ENCODE peak calls at places on chromosomes 4 and X, in six cellular contexts. T is AG10803, O is astrocyte of the spinal cord, B is upper lobe of right lung, S is cardiac muscle cell, A is esophagus squamous epithelium. I is an unnamed sample.

GRCh38 chr4:124121511-124121934 is 591.0 kb downstream of the ANKRD50 start:
- DNase-seq in A (no peak), B (no peak), T (peak), S (peak), O (peak), I (peak)

GRCh38 chr4:56907009-56907408 is 691 bp upstream of the REST start:
- DNase-seq in A (no peak), T (no peak), B (no peak), S (no peak), O (no peak), I (no peak)

GRCh38 chrX:7147431-7147977 is at the start of gene STS:
- DNase-seq in O (peak), B (no peak), T (no peak), A (peak), S (peak), I (peak)

GRCh38 chr4:17561195-17561909 is 15.6 kb upstream of the LAP3 start:
- DNase-seq in O (peak), T (peak), B (no peak), A (no peak), S (peak), I (peak)

GRCh38 chr4:189081831-189082230 is 858.8 kb upstream of the FRG1 start:
- DNase-seq in B (no peak), S (no peak), A (no peak), T (peak), O (no peak), I (no peak)

GRCh38 chr4:103400405-103400804 is 202.3 kb upstream of the CENPE start:
- DNase-seq in S (peak), T (no peak), O (peak), B (no peak), A (no peak), I (peak)

GRCh38 chr4:825969-826330 is at the start of gene CPLX1:
- DNase-seq in B (peak), O (no peak), S (no peak), A (no peak), T (no peak), I (no peak)

GRCh38 chrX:98795636-98796035 is 1614.4 kb downstream of the PCDH19 start:
- DNase-seq in S (peak), T (peak), B (no peak), A (no peak), O (peak), I (peak)

GRCh38 chr4:95348418-95348817 is 200.4 kb downstream of the UNC5C start:
- DNase-seq in B (no peak), A (no peak), O (no peak), T (no peak), S (no peak), I (no peak)

GRCh38 chrX:74606342-74606741 is 8.1 kb downstream of the RLIM start:
- DNase-seq in S (no peak), A (no peak), B (no peak), O (no peak), T (no peak), I (no peak)

DNA sequence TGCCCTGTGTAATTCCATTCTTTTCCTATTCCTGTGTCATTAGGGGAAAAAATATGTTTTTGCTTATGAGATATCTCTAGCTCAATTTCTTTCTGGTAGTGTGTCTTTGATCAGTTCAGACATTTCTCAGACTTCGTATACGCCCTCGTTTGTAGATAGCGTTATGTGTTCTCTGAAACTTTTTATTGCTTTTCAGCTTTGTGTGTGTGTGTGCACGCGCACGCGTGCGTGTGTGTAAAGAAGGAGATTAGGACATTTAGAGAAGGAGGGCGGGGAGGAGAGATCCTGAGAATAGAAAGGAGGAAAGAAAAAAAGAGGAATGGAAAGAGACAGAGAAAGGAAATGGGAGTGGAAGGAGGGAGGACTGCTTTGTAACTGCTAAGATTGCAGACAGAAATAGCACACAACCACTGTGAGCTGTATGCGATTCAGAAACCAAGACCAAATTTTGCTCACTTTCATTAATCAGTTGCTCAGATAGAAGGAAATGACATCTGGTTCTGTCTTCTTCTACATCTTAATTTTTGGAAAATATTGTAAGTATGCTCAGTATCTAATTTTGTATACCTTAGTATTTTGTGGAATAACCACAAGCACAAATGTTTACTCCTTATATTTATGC is at the start of gene RXFP1:
- DNase-seq in B (no peak), T (no peak), O (no peak), S (peak), A (no peak), I (no peak)
- H3K4me3 ChIP-seq in B (peak), T (no peak), O (no peak), S (no peak), A (no peak), I (no peak)

GRCh38 chrX:18899796-18900380 is 84.0 kb downstream of the PHKA2 start:
- DNase-seq in T (no peak), O (peak), A (no peak), S (peak), B (no peak), I (peak)
- TF ChIP-seq CTCF in T (peak), O (peak), A (no peak), S (peak), B (peak), I (peak)

DNA sequence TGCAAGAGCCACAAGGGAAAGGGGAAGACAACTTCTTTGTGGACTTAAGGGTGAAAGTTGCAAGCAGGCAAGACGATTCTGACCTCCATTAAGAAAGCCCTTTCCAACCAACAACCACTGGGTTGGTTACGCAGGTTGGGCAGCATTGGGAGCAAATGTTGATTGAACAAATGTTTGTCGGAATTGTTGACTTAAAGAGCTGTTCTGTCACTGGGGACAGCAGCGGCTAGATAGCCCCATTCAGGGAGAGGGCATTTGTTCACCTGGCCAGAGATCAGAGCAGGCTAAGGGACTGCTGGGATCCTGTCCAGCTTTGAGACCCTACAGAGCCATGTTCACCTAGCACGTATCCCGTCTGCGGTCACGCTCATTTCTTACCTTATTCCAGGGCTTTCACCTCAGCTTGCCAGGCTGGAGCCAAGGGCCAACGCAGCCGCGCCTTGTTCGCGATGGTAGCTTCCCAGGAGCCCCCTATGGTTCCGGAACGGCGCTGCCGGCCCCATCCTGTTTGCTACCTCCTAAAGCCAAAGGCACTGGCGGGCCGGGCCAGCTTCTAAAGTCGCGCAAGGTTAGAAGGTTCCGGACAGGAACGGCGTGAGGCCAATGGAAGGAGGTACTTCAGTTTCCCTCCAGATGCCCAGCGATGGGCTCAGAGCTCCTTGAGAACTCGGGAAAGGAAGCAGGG is 24.6 kb downstream of the F9 start:
- DNase-seq in A (no peak), B (no peak), S (no peak), O (no peak), T (no peak), I (no peak)
- H3K4me3 ChIP-seq in A (no peak), B (no peak), S (no peak), O (no peak), T (no peak), I (no peak)

GRCh38 chr4:116180056-116180690 is 905.2 kb downstream of the TRAM1L1 start:
- DNase-seq in T (no peak), A (no peak), S (peak), O (peak), B (no peak), I (peak)
- TF ChIP-seq CTCF in T (peak), A (no peak), S (no peak), O (peak), B (no peak), I (peak)

DNA sequence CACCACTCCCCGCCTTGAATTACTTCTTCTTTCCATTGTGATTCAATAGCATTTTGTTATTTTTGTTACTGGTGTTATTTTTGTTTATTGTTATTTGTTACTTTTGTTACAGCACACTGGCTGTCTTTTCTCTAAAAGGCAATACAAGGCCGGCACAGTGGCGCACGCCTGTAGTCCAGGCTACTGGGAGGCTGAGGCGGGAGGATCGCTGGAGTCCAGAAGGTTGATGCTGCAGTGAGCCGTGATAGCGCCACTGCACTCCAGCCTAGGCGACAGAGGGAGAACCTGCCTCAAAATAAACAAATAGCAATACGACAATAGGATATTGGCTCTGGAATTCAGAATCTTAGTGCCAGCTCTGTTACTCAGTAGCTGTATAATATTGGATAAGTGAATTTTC is 1.0 kb upstream of the MED12 start:
- DNase-seq in A (no peak), T (no peak), B (no peak), O (no peak), S (no peak), I (no peak)
- H3K4me3 ChIP-seq in A (no peak), T (no peak), B (no peak), O (no peak), S (no peak), I (no peak)

DNA sequence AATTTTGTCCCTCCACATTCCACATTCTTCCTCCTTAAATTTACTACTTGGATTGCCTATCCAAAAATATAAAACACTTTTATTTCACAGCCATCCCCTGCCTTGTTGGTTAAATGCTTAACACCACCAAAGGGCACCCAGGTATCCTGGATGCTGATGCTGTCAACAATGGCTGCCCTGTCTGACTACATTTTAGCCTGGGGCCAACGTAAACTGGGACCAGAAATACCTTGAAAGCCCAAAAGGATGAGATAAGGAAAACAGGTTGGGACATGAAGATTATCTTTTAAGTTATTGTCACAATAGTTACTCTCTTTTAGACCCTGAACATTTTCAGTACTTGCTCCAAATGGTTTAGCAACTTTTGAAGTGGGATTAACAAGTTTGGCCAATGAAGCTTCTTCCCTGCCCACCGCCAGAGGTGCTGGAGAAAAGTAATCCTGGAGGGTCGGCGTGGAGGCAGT is 775 bp upstream of the YIPF6 start:
- DNase-seq in T (peak), S (no peak), O (peak), B (no peak), A (no peak), I (peak)
- TF ChIP-seq CTCF in T (no peak), S (peak), O (peak), B (peak), A (no peak), I (peak)

I was measured in choroid plexus epithelial cell.